ENCODE peak calls at places on chromosome 19, in five cellular contexts. R, L, S, O and K are unnamed samples.

GRCh38 chr19:56983148-56983547 is 136.6 kb upstream of the USP29 start:
- DNase-seq in S (no peak), R (no peak), O (no peak), L (no peak), K (no peak)

GRCh38 chr19:51480590-51480989 is 2.3 kb downstream of the CEACAM18 start:
- DNase-seq in O (no peak), R (no peak), S (no peak), L (no peak), K (no peak)

GRCh38 chr19:57016076-57016475 is 103.7 kb upstream of the USP29 start:
- DNase-seq in O (no peak), L (no peak), R (no peak), S (no peak), K (no peak)

GRCh38 chr19:38513762-38514167 is 80.3 kb downstream of the RYR1 start:
- DNase-seq in O (no peak), L (no peak), S (no peak), R (no peak), K (no peak)

GRCh38 chr19:38769635-38770211 is 3.6 kb downstream of the LGALS7 start:
- DNase-seq in S (peak; percentile 92), L (peak; percentile 94), R (peak; percentile 82), O (no peak), K (peak; percentile 83)

GRCh38 chr19:42267644-42268141 is 1.4 kb upstream of the CIC start:
- DNase-seq in S (no peak), L (peak; percentile 35), R (no peak), O (no peak), K (no peak)

GRCh38 chr19:28217064-28217463 is 995.9 kb downstream of the UQCRFS1 start:
- DNase-seq in S (no peak), R (no peak), L (no peak), O (no peak), K (no peak)

GRCh38 chr19:52343548-52343947 is 7.5 kb downstream of the ZNF610 start:
- DNase-seq in S (no peak), O (peak; percentile 47), L (peak; percentile 64), R (peak; percentile 14), K (peak; percentile 56)

GRCh38 chr19:35144600-35145436 is 1.8 kb downstream of the FXYD7 start:
- DNase-seq in R (no peak), L (no peak), S (no peak), O (peak; percentile 81), K (no peak)

GRCh38 chr19:33811246-33811645 is 14.6 kb downstream of the KCTD15 start:
- DNase-seq in S (no peak), R (no peak), L (no peak), O (no peak), K (no peak)

GRCh38 chr19:29667941-29668340 is 2.7 kb downstream of the PLEKHF1 start:
- DNase-seq in R (no peak), S (no peak), O (no peak), L (no peak), K (no peak)

GRCh38 chr19:29810504-29810871 is 1.3 kb upstream of the CCNE1 start:
- DNase-seq in R (no peak), S (no peak), O (no peak), L (no peak), K (peak; percentile 34)

GRCh38 chr19:843180-843835 is 2.5 kb downstream of the PRTN3 start:
- DNase-seq in L (no peak), S (no peak), O (no peak), R (no peak), K (no peak)

GRCh38 chr19:16319466-16319865 is 5.2 kb upstream of the KLF2 start:
- DNase-seq in O (no peak), R (no peak), L (no peak), S (no peak), K (no peak)

GRCh38 chr19:9070066-9070465 is 16.8 kb upstream of the OR1M1 start:
- DNase-seq in R (no peak), L (no peak), S (no peak), O (no peak), K (no peak)

GRCh38 chr19:6412111-6412999 is 12.3 kb downstream of the KHSRP start:
- DNase-seq in S (no peak), R (no peak), O (peak; percentile 56), L (no peak), K (peak; percentile 55)

GRCh38 chr19:15640294-15640903 is at the start of gene CYP4F3:
- DNase-seq in R (no peak), L (peak; percentile 77), O (peak; percentile 89), S (peak; percentile 74), K (peak; percentile 36)

GRCh38 chr19:952680-953500 is 27.1 kb downstream of the ARID3A start:
- DNase-seq in S (no peak), L (no peak), O (no peak), R (no peak), K (no peak)

GRCh38 chr19:54451331-54451871 is 2.4 kb downstream of the LENG8 start:
- DNase-seq in R (no peak), L (no peak), O (no peak), S (no peak), K (no peak)

DNA sequence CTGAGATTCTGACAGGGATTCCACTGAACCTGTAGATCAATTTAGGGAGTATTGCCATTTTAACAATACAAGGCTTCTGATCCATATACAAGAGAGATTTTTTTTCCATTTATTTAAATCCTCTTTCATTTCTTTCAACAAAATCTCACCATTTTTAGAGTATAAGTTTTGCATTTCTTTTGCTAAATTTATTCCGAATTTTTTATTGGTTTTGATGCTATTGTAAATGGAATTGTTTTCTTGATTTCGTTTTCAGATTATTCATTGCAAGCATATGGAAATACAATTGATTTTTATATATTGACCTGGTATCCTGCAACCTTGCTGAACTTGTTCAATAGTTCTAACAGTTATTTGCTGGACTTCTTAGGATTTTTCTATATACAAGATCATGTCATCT is 18.4 kb downstream of the LEUTX start:
- DNase-seq in L (no peak), R (no peak), S (no peak), O (no peak), K (no peak)
- TF ChIP-seq POLR2A in L (no peak), R (no peak), S (no peak), O (no peak), K (no peak)

GRCh38 chr19:47324502-47324901 is 7.5 kb upstream of the C5AR2 start:
- DNase-seq in R (no peak), S (peak; percentile 43), L (peak; percentile 66), O (no peak), K (no peak)

GRCh38 chr19:47331490-47331889 is 485 bp upstream of the C5AR2 start:
- DNase-seq in O (no peak), S (no peak), L (no peak), R (no peak), K (no peak)

GRCh38 chr19:47331931-47332547 is at the start of gene C5AR2:
- DNase-seq in R (no peak), S (peak; percentile 30), O (no peak), L (no peak), K (no peak)

DNA sequence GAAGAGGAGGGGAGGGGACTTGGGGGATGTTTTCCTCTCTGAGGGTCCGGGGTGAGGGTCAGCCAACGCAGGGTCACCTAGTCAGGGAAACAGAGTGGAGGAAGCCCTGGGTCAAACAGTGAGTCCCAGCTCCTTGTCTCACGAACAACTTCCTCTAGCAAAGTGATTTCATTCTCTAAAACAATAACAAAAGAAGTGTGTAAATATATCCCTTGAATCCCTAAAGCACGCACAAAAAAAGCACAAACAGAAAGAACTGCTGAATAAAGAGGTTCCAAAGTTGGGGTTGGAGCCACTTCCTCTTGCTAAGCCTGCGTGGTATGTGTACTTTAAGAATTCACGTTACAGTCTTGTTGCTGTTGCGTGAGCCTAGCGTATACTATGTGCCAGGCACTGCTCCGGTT is 1.5 kb upstream of the C5AR2 start:
- DNase-seq in R (no peak), S (peak; percentile 31), O (no peak), L (no peak), K (no peak)
- TF ChIP-seq POLR2A in R (no peak), S (no peak), O (no peak), L (no peak), K (no peak)

GRCh38 chr19:43826787-43827754 is at the start of gene ZNF283:
- DNase-seq in S (peak; percentile 85), L (peak; percentile 94), R (peak; percentile 56), O (peak; percentile 90), K (peak; percentile 91)
- TF ChIP-seq POLR2A in S (no peak), L (no peak), R (peak; percentile 46), O (peak; percentile 41), K (no peak)

GRCh38 chr19:18469245-18470107 is 31.5 kb upstream of the ISYNA1 start:
- DNase-seq in L (peak; percentile 67), R (peak; percentile 69), S (no peak), O (peak; percentile 53), K (peak; percentile 52)

GRCh38 chr19:18468930-18469244 is 31.0 kb upstream of the ISYNA1 start:
- DNase-seq in O (no peak), S (no peak), L (no peak), R (no peak), K (no peak)

GRCh38 chr19:18468517-18468916 is 30.6 kb upstream of the ISYNA1 start:
- DNase-seq in S (no peak), R (no peak), L (peak; percentile 56), O (peak; percentile 63), K (no peak)

GRCh38 chr19:18466354-18466753 is 28.4 kb upstream of the ISYNA1 start:
- DNase-seq in L (no peak), R (no peak), S (no peak), O (no peak), K (no peak)

DNA sequence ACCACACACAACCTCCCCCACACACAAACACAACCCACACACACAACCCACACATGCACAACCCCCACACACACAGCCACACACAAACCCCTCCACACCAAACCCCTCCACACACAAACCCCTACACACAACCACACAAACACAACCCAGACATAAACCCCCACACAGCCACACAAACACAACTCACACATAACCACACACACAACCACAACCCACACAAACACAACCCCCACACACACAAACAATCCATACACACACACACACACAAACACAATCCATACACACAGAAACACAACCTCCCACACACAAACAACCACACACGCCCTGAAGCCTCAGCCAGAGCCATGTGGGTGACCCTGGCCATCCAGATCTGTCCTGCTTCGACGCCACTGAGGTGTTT is 30.0 kb upstream of the ISYNA1 start:
- DNase-seq in L (no peak), O (no peak), R (no peak), S (no peak), K (no peak)
- TF ChIP-seq POLR2A in L (no peak), O (no peak), R (no peak), S (no peak), K (no peak)

DNA sequence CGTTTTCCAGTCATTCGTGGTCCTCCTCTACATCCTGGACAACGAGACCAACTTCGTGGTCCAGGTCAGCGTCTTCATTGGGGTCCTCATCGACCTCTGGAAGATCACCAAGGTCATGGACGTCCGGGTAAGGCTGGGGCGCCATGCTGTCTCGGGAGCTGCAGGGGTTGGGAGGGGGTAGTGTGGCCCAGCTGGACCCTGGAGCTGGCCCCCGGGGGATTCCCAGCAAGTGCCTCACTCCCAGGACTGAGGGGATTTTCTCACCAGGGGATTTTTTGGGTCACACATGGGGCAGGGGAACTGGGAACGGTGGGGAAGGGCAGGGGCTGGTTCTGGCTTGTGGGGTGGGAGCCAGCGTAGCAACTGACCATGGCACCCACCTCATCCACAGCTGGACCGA is 10.8 kb upstream of the RELB start:
- DNase-seq in L (no peak), R (no peak), S (no peak), O (no peak), K (no peak)
- TF ChIP-seq POLR2A in L (no peak), R (no peak), S (no peak), O (no peak), K (no peak)

GRCh38 chr19:10923503-10924076 is 4.8 kb downstream of the YIPF2 start:
- DNase-seq in R (no peak), L (no peak), O (no peak), S (no peak), K (no peak)
- TF ChIP-seq POLR2A in R (peak; percentile 13), L (no peak), O (no peak), S (no peak), K (no peak)